ENCODE peak calls at places on chromosome 19, in seven cellular contexts. D is tibial artery, R is transverse colon, H is uterus, P is BJ, S is heart right ventricle, A is activated B cell treated with CpG ODN at 0.5 μM for 24 hours. M is an unnamed sample.
A peak's percentile ranks its signal among the peaks of the same experiment; 100 is the strongest.

GRCh38 chr19:3556978-3557460 is 367 bp downstream of the MFSD12 start:
- DNase-seq in A (peak; percentile 57), S (no peak), P (no peak), R (peak; percentile 51), H (no peak), D (peak; percentile 72), M (no peak)

GRCh38 chr19:17626456-17626855 is 61.7 kb downstream of the UNC13A start:
- DNase-seq in D (no peak), A (no peak), S (no peak), R (no peak), P (no peak), H (no peak), M (no peak)

GRCh38 chr19:7152568-7152967 is 83.1 kb downstream of the ZNF557 start:
- DNase-seq in R (no peak), H (no peak), D (no peak), A (no peak), S (no peak), P (no peak), M (no peak)

GRCh38 chr19:33674575-33675367 is 53.0 kb downstream of the CHST8 start:
- DNase-seq in A (no peak), P (no peak), H (no peak), S (no peak), D (peak; percentile 45), R (no peak), M (no peak)

GRCh38 chr19:2755448-2755705 is 15.6 kb upstream of the SLC39A3 start:
- DNase-seq in A (no peak), P (no peak), D (no peak), R (no peak), H (no peak), S (no peak), M (no peak)

GRCh38 chr19:2815923-2816322 is 3.7 kb upstream of the ZNF554 start:
- DNase-seq in P (no peak), D (no peak), R (no peak), H (no peak), S (no peak), A (no peak), M (no peak)

GRCh38 chr19:34365463-34366401 is 736 bp downstream of the GPI start:
- DNase-seq in S (peak; percentile 52), P (no peak), R (peak; percentile 56), H (peak; percentile 35), D (peak; percentile 74), A (no peak), M (peak; percentile 40)

GRCh38 chr19:2973229-2973628 is 4.1 kb upstream of the TLE6 start:
- DNase-seq in H (peak; percentile 85), A (no peak), P (no peak), S (peak; percentile 57), R (no peak), D (peak; percentile 85), M (no peak)

GRCh38 chr19:8908066-8908465 is 75.9 kb downstream of the MBD3L1 start:
- DNase-seq in H (no peak), S (no peak), A (no peak), P (no peak), R (no peak), D (no peak), M (no peak)

GRCh38 chr19:55032170-55032569 is 5.9 kb downstream of the GP6 start:
- DNase-seq in A (no peak), P (no peak), D (no peak), S (no peak), H (no peak), R (no peak), M (no peak)

GRCh38 chr19:35430382-35431146 is 17.5 kb upstream of the FFAR2 start:
- DNase-seq in A (no peak), P (no peak), S (no peak), D (no peak), R (no peak), H (no peak), M (no peak)
- TF ChIP-seq CTCF in A (no peak), P (no peak), S (no peak), D (no peak), R (no peak), H (no peak), M (no peak)

GRCh38 chr19:49165865-49166301 is 8.3 kb downstream of the TRPM4 start:
- DNase-seq in S (no peak), D (no peak), A (no peak), P (no peak), R (peak; percentile 22), H (no peak), M (no peak)
- TF ChIP-seq CTCF in S (no peak), D (no peak), A (no peak), P (no peak), R (no peak), H (no peak), M (no peak)

DNA sequence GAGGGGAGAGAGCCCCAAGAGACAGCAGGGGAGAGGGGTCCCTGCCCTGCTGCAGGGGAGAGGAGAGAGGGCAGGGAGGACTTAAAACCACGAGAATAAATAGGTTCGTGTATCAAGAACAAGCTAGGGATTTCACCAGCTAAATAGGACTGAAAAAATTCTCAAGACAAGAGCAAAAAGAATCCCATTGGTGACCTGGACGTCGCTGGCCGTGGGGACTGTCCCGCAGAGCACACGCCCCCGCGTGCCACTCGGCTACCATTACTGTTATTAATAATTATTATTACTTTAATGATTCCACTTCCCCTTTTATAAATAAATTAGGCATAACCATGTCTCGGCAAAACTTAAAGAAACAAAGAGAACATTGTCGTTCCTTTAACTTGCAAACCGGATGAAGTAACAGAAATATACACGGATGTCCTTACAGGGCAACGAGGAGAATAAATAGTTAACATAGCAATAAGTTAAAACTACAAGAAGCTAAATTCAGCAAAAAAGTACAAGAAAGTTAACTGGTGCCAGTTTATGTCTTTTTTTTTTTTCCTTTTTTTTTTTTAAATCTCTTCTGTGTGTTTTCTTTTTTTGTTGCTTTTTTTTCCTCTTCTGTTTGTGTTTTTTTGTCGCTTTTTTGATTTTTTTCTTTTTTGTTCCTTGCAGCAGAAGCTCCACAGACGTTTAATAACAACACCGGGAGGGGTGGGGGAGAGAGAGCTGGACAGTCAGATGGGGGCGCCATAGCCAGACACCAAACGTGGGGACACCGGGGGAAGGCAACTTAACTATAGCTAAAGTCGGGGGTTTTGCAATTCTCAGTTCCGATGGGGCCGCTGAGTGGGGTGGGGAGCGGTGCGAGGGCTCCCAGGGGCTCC is 16.7 kb downstream of the PRKCSH start:
- DNase-seq in S (no peak), H (no peak), D (no peak), R (no peak), P (no peak), A (no peak), M (peak; percentile 78)
- TF ChIP-seq CTCF in S (no peak), H (no peak), D (no peak), R (no peak), P (peak; percentile 14), A (no peak), M (peak; percentile 19)

GRCh38 chr19:39345956-39346355 is 3.7 kb downstream of the SAMD4B start:
- DNase-seq in D (no peak), P (no peak), A (no peak), R (no peak), H (no peak), S (no peak), M (no peak)
- TF ChIP-seq CTCF in D (no peak), P (peak; percentile 2), A (no peak), R (no peak), H (no peak), S (no peak), M (no peak)